ENCODE peak calls at places on chromosomes 16 and 17, in five cellular contexts. L is NT2/D1, X is neuronal stem cell, A is mucosa of descending colon, F is suprapubic skin. O is an unnamed sample.

GRCh38 chr17:69872675-69873262 is 202.3 kb upstream of the KCNJ16 start:
- DNase-seq in A (no peak), F (no peak), L (no peak), X (no peak), O (no peak)

GRCh38 chr17:4474093-4474492 is 24.6 kb upstream of the SPNS2 start:
- DNase-seq in L (no peak), A (no peak), F (no peak), X (no peak), O (no peak)

GRCh38 chr17:59026176-59026939 is 80.3 kb downstream of the TRIM37 start:
- DNase-seq in A (no peak), X (no peak), L (no peak), F (no peak), O (no peak)

GRCh38 chr16:83040174-83040573 is 413.4 kb downstream of the CDH13 start:
- DNase-seq in L (no peak), X (no peak), A (no peak), F (no peak), O (peak)

GRCh38 chr17:10628756-10629155 is 28.4 kb downstream of the MYH3 start:
- DNase-seq in X (no peak), F (no peak), L (peak), A (no peak), O (no peak)

GRCh38 chr16:51938861-51939260 is 608.1 kb downstream of the TOX3 start:
- DNase-seq in F (no peak), L (no peak), A (no peak), X (no peak), O (no peak)

GRCh38 chr16:89791278-89791995 is 25.0 kb downstream of the FANCA start:
- DNase-seq in X (no peak), L (no peak), A (peak), F (no peak), O (no peak)

GRCh38 chr17:46991618-46992017 is 12.6 kb upstream of the RPRML start:
- DNase-seq in F (no peak), X (no peak), A (no peak), L (no peak), O (no peak)

GRCh38 chr17:17156511-17156910 is 49.6 kb downstream of the PLD6 start:
- DNase-seq in L (no peak), A (no peak), F (no peak), X (no peak), O (no peak)

GRCh38 chr17:8015957-8016631 is 13.7 kb downstream of the GUCY2D start:
- DNase-seq in A (no peak), X (no peak), L (no peak), F (no peak), O (no peak)

GRCh38 chr17:7307686-7308624 is 527 bp downstream of the EIF5A start:
- DNase-seq in X (no peak), A (peak), L (no peak), F (peak), O (peak)

GRCh38 chr16:84821179-84821578 is 1.4 kb downstream of the CRISPLD2 start:
- DNase-seq in L (no peak), F (no peak), X (no peak), A (no peak), O (no peak)

GRCh38 chr17:39239640-39240314 is 14.0 kb upstream of the STAC2 start:
- DNase-seq in F (no peak), A (peak), X (no peak), L (no peak), O (peak)

GRCh38 chr16:10729649-10730048 is 14.0 kb upstream of the NUBP1 start:
- DNase-seq in A (no peak), L (no peak), F (no peak), X (no peak), O (no peak)

GRCh38 chr16:8904018-8904430 is 21.9 kb downstream of the LITAFD start:
- DNase-seq in A (no peak), X (no peak), L (no peak), F (no peak), O (no peak)

GRCh38 chr16:13012591-13012990 is 111.2 kb downstream of the SHISA9 start:
- DNase-seq in A (no peak), L (no peak), F (no peak), X (no peak), O (no peak)

GRCh38 chr17:72575542-72576233 is 454.9 kb downstream of the SOX9 start:
- DNase-seq in X (no peak), F (no peak), L (no peak), A (no peak), O (no peak)

GRCh38 chr17:47959825-47960655 is 2.4 kb upstream of the PRR15L start:
- DNase-seq in X (no peak), A (peak), L (no peak), F (no peak), O (no peak)

GRCh38 chr17:17161121-17161520 is 45.0 kb downstream of the PLD6 start:
- DNase-seq in A (no peak), F (no peak), X (no peak), L (no peak), O (no peak)

GRCh38 chr17:50949128-50950001 is 83.2 kb upstream of the TOB1 start:
- DNase-seq in L (no peak), X (no peak), F (peak), A (peak), O (no peak)

GRCh38 chr17:42673266-42673884 is 3.4 kb downstream of the PLEKHH3 start:
- DNase-seq in X (no peak), A (no peak), L (no peak), F (peak), O (no peak)
- H3K4me3 ChIP-seq in X (no peak), A (no peak), L (no peak), F (peak), O (peak)

DNA sequence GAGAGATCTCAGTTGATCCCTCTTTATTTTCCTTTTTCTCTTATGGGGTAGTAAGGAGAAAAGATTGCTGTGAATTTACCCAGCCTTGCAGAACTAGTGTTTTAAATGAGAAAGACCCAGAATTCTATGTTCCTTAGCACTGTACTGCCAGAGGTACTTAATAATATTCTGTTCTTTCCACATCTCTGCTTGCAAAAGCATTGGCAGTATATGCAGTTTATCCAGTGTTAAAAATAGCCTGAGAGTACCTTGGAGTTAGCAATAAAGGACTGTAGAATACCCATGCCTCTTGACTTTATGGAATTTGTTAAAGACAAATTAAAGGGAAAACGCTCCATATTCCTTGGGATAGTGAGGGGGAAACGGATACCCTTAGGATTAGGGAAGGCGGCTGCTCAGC is 11.9 kb downstream of the SLC7A6 start:
- DNase-seq in L (no peak), X (no peak), F (no peak), A (no peak), O (no peak)
- H3K4me3 ChIP-seq in L (no peak), X (no peak), F (no peak), A (no peak), O (peak)

DNA sequence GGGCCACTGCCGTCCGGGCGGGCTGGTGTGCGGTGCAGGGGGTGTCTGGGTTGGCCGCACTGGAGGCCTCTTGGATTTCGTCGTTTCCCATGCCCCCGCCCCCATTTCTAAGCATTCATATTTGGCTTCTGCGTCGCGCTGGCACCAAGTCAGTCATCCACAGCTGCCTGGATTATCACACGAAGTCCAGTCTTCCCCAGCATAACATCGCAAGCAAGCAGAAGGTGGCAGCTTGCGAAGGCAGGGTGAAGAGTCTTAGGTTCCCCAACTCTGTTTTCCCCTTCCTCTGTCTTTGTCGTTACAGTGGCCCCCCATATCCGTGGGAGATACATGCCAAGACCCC is 43.5 kb downstream of the ELAC2 start:
- DNase-seq in L (no peak), X (no peak), F (no peak), A (no peak), O (no peak)
- H3K4me3 ChIP-seq in L (no peak), X (no peak), F (peak), A (no peak), O (no peak)

DNA sequence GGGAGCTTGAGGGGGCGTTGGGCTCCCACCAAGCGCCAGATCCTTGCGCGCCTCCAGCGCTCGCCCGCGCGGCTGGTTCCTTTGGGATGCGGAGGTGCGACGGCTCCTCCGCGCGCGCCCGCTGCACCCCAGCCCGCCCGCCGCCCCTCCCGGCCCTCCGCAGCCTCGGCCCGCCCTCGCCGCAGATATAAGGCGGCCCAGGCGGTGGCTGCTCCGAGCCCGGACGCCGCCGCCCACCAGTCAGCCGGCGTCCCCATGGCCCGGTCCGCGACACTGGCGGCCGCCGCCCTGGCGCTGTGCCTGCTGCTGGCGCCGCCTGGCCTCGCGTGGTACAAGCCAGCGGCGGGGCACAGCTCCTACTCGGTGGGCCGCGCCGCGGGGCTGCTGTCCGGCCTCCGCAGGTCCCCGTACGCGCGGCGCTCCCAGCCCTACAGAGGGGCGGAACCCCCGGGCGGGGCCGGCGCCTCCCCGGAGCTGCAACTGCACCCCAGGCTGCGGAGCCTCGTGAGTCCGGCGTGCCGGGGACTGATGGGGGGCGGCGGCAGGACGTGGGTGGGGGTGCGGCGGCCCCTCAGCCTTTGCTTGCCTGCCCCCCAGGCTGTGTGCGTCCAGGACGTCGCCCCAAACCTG is at the start of gene NPB:
- DNase-seq in X (no peak), L (no peak), A (peak), F (no peak), O (no peak)
- H3K4me3 ChIP-seq in X (no peak), L (peak), A (no peak), F (peak), O (no peak)

DNA sequence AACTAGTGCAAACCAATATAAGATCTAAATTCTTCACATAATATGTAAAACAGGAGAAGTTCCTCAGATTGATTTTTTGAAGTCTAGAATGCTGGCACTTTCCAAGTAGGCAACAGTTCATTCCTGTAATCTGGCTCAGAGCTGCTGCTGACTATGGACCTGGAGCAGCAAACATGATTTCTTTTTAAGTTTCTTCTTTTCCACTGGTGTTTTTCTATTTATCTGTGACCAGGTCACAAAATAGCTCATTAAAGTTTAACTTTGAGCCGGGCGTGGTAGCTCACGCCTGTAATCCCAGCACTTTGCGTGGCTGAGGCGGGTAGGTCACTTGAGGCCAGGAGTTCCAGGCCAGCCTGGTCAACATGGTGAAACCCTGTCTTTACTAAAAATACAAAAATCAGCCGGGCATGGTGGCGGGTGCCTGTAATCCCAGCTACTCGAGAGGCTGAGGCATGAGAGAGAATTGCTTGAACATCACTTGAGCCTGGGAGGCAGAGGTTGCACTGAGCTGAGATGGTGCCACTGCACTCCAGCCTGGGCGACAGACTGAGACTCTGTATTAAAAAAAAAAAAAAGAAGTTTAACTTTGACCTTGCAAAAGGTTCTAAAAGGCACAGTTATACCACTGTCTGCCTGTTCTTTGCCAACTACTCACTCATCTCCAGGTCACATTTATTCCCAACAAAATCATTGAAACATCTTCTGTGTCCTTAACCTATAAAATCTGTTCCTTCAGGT is 29.4 kb upstream of the SLC13A2 start:
- DNase-seq in L (no peak), A (no peak), F (no peak), X (no peak), O (no peak)
- H3K4me3 ChIP-seq in L (no peak), A (no peak), F (no peak), X (no peak), O (no peak)

GRCh38 chr16:21986692-21987246 is 14.1 kb downstream of the PDZD9 start:
- DNase-seq in F (no peak), L (no peak), X (no peak), A (no peak), O (no peak)
- H3K4me3 ChIP-seq in F (no peak), L (no peak), X (no peak), A (no peak), O (no peak)

GRCh38 chr17:27832851-27833250 is 32.5 kb upstream of the NOS2 start:
- DNase-seq in L (no peak), F (no peak), A (no peak), X (no peak), O (no peak)
- H3K4me3 ChIP-seq in L (no peak), F (no peak), A (no peak), X (no peak), O (no peak)

DNA sequence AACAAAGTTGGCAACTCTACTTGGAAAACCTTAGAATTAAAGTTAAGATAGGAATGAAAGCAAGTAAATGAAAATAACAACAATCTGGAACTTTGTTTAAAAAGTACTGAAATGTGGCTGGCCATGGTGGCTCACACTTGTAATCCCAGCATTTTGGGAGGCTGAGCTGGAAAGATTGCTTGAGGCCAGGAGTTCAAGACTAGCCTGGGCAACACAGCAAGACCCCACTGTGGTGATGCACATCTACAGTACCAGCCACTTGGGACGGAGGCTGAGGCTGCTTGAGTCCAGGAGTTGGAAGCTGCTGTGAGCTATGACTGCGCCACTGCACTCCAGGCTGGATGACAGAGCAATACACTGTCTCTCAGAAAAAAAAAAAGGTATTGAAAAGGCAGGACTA is 51.7 kb downstream of the SYNRG start:
- DNase-seq in A (no peak), F (no peak), X (no peak), L (no peak), O (no peak)
- H3K4me3 ChIP-seq in A (no peak), F (no peak), X (no peak), L (no peak), O (no peak)

GRCh38 chr17:67246648-67247415 is 1.8 kb upstream of the HELZ start:
- DNase-seq in L (no peak), A (peak), X (no peak), F (peak), O (peak)
- H3K4me3 ChIP-seq in L (peak), A (no peak), X (peak), F (peak), O (peak)

GRCh38 chr17:29135464-29135863 is 44.7 kb downstream of the MYO18A start:
- DNase-seq in X (no peak), L (no peak), A (no peak), F (no peak), O (no peak)

GRCh38 chr17:29129731-29130130 is 50.5 kb downstream of the MYO18A start:
- DNase-seq in X (no peak), A (no peak), L (no peak), F (no peak), O (no peak)

GRCh38 chr17:29127840-29128239 is 52.4 kb downstream of the MYO18A start:
- DNase-seq in A (no peak), L (no peak), F (no peak), X (no peak), O (no peak)

GRCh38 chr17:29133146-29133713 is 47.0 kb downstream of the MYO18A start:
- DNase-seq in A (no peak), L (no peak), X (no peak), F (no peak), O (no peak)

DNA sequence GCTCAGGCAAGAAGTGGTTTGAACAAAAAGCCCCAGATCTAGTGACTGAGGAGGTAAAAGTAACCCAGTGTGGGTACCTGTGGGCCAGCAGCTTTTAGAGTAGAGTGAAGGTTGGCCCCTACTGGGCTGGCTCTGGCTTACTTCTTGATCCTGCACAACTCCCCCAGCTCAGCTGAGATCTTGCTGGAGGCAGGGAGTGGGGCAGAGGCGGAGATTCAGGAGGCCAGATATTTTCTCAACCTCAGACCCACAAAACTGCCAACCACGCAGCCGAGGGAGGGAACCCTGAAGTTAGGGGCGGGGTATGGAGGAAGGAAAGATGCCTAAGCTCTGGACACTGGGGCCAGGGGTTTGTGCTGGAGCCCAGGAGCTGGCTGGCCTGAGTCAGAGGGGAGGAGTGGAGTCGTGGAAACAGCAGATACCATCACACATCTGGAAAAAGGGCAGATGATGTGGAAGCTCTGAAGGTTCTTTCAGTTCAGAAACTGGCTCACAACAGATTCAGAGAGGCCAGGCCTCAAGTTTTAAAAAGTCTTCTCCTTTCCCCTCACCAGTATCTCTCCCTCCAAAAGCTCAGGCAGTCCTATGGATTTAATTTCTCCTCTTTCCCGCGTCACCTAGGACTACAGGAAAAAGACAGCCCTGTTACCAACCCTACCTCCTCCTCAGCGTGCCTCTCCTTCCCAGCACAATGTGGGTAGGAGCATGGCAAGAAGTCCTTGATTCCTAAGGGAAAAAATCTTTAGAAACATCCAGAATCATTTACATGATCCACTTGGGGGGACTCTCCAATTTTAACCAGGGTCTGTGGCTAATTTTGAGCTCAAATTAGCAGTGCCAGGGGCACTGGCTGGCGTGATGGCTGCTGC is 48.1 kb downstream of the MYO18A start:
- DNase-seq in F (no peak), L (no peak), A (no peak), X (no peak), O (no peak)
- H3K4me3 ChIP-seq in F (no peak), L (no peak), A (no peak), X (no peak), O (no peak)